ENCODE peak calls at places on chromosome 2, in seven cellular contexts. One of them, this sample, is unnamed.

GRCh38 chr2:47373747-47374146 is 29.2 kb upstream of the MSH2 start:
- DNase-seq in GM20000: no peak
- DNase-seq in GM13976: no peak
- DNase-seq in epithelial cell of esophagus: peak
- DNase-seq in lung: no peak
- DNase-seq in left ventricle myocardium inferior: no peak
- DNase-seq in heart right ventricle: no peak
- DNase-seq in this sample: no peak

GRCh38 chr2:23146011-23146410 is 239.0 kb upstream of the KLHL29 start:
- DNase-seq in GM13976: no peak
- DNase-seq in lung: no peak
- DNase-seq in GM20000: no peak
- DNase-seq in heart right ventricle: no peak
- DNase-seq in left ventricle myocardium inferior: no peak
- DNase-seq in epithelial cell of esophagus: no peak
- DNase-seq in this sample: no peak

GRCh38 chr2:208017721-208018120 is 7.6 kb downstream of the PLEKHM3 start:
- DNase-seq in epithelial cell of esophagus: no peak
- DNase-seq in left ventricle myocardium inferior: no peak
- DNase-seq in GM13976: no peak
- DNase-seq in heart right ventricle: no peak
- DNase-seq in lung: no peak
- DNase-seq in GM20000: no peak
- DNase-seq in this sample: no peak

GRCh38 chr2:46045888-46046287 is 251.3 kb upstream of the EPAS1 start:
- DNase-seq in lung: no peak
- DNase-seq in left ventricle myocardium inferior: no peak
- DNase-seq in GM13976: no peak
- DNase-seq in GM20000: no peak
- DNase-seq in epithelial cell of esophagus: peak
- DNase-seq in heart right ventricle: no peak
- DNase-seq in this sample: no peak

GRCh38 chr2:141611143-141611571 is 519.7 kb downstream of the LRP1B start:
- DNase-seq in lung: no peak
- DNase-seq in GM20000: no peak
- DNase-seq in GM13976: no peak
- DNase-seq in epithelial cell of esophagus: no peak
- DNase-seq in heart right ventricle: no peak
- DNase-seq in left ventricle myocardium inferior: no peak
- DNase-seq in this sample: no peak

GRCh38 chr2:230669386-230669935 is 43.2 kb upstream of the CAB39 start:
- DNase-seq in GM13976: no peak
- DNase-seq in GM20000: no peak
- DNase-seq in left ventricle myocardium inferior: no peak
- DNase-seq in epithelial cell of esophagus: no peak
- DNase-seq in lung: no peak
- DNase-seq in heart right ventricle: no peak
- DNase-seq in this sample: no peak

GRCh38 chr2:7887441-7887840 is 794.4 kb upstream of the ID2 start:
- DNase-seq in epithelial cell of esophagus: no peak
- DNase-seq in lung: no peak
- DNase-seq in heart right ventricle: no peak
- DNase-seq in GM20000: no peak
- DNase-seq in left ventricle myocardium inferior: no peak
- DNase-seq in GM13976: no peak
- DNase-seq in this sample: no peak

GRCh38 chr2:32932825-32933755 is 13.7 kb upstream of the LTBP1 start:
- DNase-seq in left ventricle myocardium inferior: no peak
- DNase-seq in GM20000: no peak
- DNase-seq in GM13976: no peak
- DNase-seq in lung: no peak
- DNase-seq in epithelial cell of esophagus: peak
- DNase-seq in heart right ventricle: no peak
- DNase-seq in this sample: no peak

GRCh38 chr2:191845248-191845715 is 1.6 kb downstream of the CAVIN2 start:
- DNase-seq in lung: peak
- DNase-seq in epithelial cell of esophagus: peak
- DNase-seq in heart right ventricle: peak
- DNase-seq in left ventricle myocardium inferior: peak
- DNase-seq in GM20000: no peak
- DNase-seq in GM13976: no peak
- DNase-seq in this sample: no peak

GRCh38 chr2:234691968-234692955 is 195.4 kb upstream of the ARL4C start:
- DNase-seq in heart right ventricle: no peak
- DNase-seq in GM20000: no peak
- DNase-seq in lung: no peak
- DNase-seq in epithelial cell of esophagus: no peak
- DNase-seq in left ventricle myocardium inferior: no peak
- DNase-seq in GM13976: no peak
- DNase-seq in this sample: no peak

GRCh38 chr2:224586127-224586702 is 1.1 kb upstream of the CUL3 start:
- DNase-seq in epithelial cell of esophagus: no peak
- DNase-seq in lung: no peak
- DNase-seq in left ventricle myocardium inferior: no peak
- DNase-seq in GM13976: peak
- DNase-seq in GM20000: peak
- DNase-seq in heart right ventricle: no peak
- DNase-seq in this sample: no peak

GRCh38 chr2:20537423-20538307 is 90.8 kb downstream of the RHOB start:
- DNase-seq in epithelial cell of esophagus: no peak
- DNase-seq in lung: no peak
- DNase-seq in GM20000: no peak
- DNase-seq in heart right ventricle: no peak
- DNase-seq in left ventricle myocardium inferior: no peak
- DNase-seq in GM13976: no peak
- DNase-seq in this sample: no peak

GRCh38 chr2:53568463-53568862 is 199.1 kb upstream of the CHAC2 start:
- DNase-seq in heart right ventricle: no peak
- DNase-seq in epithelial cell of esophagus: no peak
- DNase-seq in GM13976: no peak
- DNase-seq in left ventricle myocardium inferior: no peak
- DNase-seq in lung: no peak
- DNase-seq in GM20000: no peak
- DNase-seq in this sample: no peak

GRCh38 chr2:137770161-137770560 is 194.1 kb upstream of the HNMT start:
- DNase-seq in epithelial cell of esophagus: no peak
- DNase-seq in left ventricle myocardium inferior: no peak
- DNase-seq in GM20000: no peak
- DNase-seq in heart right ventricle: no peak
- DNase-seq in GM13976: no peak
- DNase-seq in lung: no peak
- DNase-seq in this sample: no peak

GRCh38 chr2:211439011-211439410 is 882.6 kb downstream of the CPS1 start:
- DNase-seq in heart right ventricle: no peak
- DNase-seq in GM20000: no peak
- DNase-seq in GM13976: no peak
- DNase-seq in epithelial cell of esophagus: no peak
- DNase-seq in lung: no peak
- DNase-seq in left ventricle myocardium inferior: no peak
- DNase-seq in this sample: no peak

GRCh38 chr2:127984551-127984950 is 43.3 kb downstream of the SAP130 start:
- DNase-seq in lung: no peak
- DNase-seq in left ventricle myocardium inferior: no peak
- DNase-seq in GM20000: no peak
- DNase-seq in heart right ventricle: no peak
- DNase-seq in GM13976: no peak
- DNase-seq in epithelial cell of esophagus: peak
- DNase-seq in this sample: no peak

GRCh38 chr2:141610564-141610963 is 520.3 kb downstream of the LRP1B start:
- DNase-seq in left ventricle myocardium inferior: no peak
- DNase-seq in GM20000: no peak
- DNase-seq in heart right ventricle: no peak
- DNase-seq in GM13976: no peak
- DNase-seq in epithelial cell of esophagus: no peak
- DNase-seq in lung: no peak
- DNase-seq in this sample: no peak

GRCh38 chr2:165778653-165779451 is 15.2 kb downstream of the GALNT3 start:
- DNase-seq in left ventricle myocardium inferior: no peak
- DNase-seq in lung: no peak
- DNase-seq in GM20000: peak
- DNase-seq in epithelial cell of esophagus: no peak
- DNase-seq in heart right ventricle: no peak
- DNase-seq in GM13976: peak
- DNase-seq in this sample: no peak

GRCh38 chr2:84319566-84319965 is 139.5 kb downstream of the SUCLG1 start:
- DNase-seq in lung: no peak
- DNase-seq in GM20000: no peak
- DNase-seq in epithelial cell of esophagus: no peak
- DNase-seq in GM13976: no peak
- DNase-seq in left ventricle myocardium inferior: no peak
- DNase-seq in heart right ventricle: no peak
- DNase-seq in this sample: no peak

DNA sequence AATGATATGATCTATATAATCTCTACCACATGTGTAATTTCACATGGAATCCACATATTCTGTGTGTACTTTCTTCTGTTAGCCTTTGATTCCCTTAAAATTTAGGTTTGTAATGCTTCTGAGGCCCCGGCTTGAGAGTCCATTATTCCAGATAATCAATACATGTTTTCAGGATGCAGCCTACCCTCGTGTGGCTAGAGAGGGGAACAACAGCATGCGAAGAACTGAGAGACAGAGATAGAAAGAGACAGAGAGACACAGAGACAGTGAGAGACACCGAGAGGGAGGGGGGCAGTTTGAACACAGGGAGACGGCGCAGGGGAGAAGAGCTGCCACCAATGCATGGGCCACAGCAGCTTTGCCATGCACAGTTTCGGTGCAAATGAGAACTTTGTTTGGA is 185.4 kb downstream of the SNTG2 start:
- DNase-seq in GM13976: no peak
- DNase-seq in epithelial cell of esophagus: no peak
- DNase-seq in GM20000: no peak
- DNase-seq in left ventricle myocardium inferior: no peak
- DNase-seq in lung: no peak
- DNase-seq in heart right ventricle: no peak
- DNase-seq in this sample: no peak
- TF ChIP-seq CTCF in GM13976: no peak
- TF ChIP-seq CTCF in epithelial cell of esophagus: no peak
- TF ChIP-seq CTCF in GM20000: no peak
- TF ChIP-seq CTCF in left ventricle myocardium inferior: no peak
- TF ChIP-seq CTCF in lung: no peak
- TF ChIP-seq CTCF in heart right ventricle: no peak
- TF ChIP-seq CTCF in this sample: no peak

DNA sequence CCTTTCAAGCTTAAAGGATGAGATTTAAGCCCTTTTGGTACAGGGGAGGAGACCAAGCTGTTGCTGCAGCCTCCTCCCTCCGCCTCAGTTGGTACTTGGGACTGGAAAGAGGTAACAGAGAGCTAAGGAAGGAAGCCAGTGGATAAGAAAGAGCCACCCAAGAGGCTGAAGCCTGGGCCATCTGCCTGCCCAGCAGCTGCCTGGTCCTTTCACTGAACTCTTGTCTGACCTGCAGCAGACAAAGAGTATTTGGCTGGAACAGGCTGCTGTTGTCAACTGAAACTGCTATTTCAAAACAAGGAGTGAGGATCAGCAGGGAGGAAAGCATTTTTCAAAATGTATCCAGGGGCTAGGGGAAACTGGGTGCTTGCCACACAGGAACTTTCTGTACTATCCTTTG is 30.3 kb downstream of the TNS1 start:
- DNase-seq in GM13976: no peak
- DNase-seq in epithelial cell of esophagus: no peak
- DNase-seq in left ventricle myocardium inferior: no peak
- DNase-seq in heart right ventricle: no peak
- DNase-seq in lung: no peak
- DNase-seq in GM20000: no peak
- DNase-seq in this sample: no peak
- TF ChIP-seq CTCF in GM13976: no peak
- TF ChIP-seq CTCF in epithelial cell of esophagus: no peak
- TF ChIP-seq CTCF in left ventricle myocardium inferior: no peak
- TF ChIP-seq CTCF in heart right ventricle: no peak
- TF ChIP-seq CTCF in lung: no peak
- TF ChIP-seq CTCF in GM20000: no peak
- TF ChIP-seq CTCF in this sample: no peak

GRCh38 chr2:157303612-157304011 is 22.0 kb downstream of the ERMN start:
- DNase-seq in lung: no peak
- DNase-seq in epithelial cell of esophagus: no peak
- DNase-seq in left ventricle myocardium inferior: no peak
- DNase-seq in heart right ventricle: no peak
- DNase-seq in GM20000: no peak
- DNase-seq in GM13976: no peak
- DNase-seq in this sample: no peak

GRCh38 chr2:157302492-157303099 is 23.0 kb downstream of the ERMN start:
- DNase-seq in GM20000: peak
- DNase-seq in lung: no peak
- DNase-seq in heart right ventricle: no peak
- DNase-seq in epithelial cell of esophagus: peak
- DNase-seq in GM13976: peak
- DNase-seq in left ventricle myocardium inferior: no peak
- DNase-seq in this sample: no peak

GRCh38 chr2:157304811-157305712 is 20.6 kb downstream of the ERMN start:
- DNase-seq in heart right ventricle: no peak
- DNase-seq in epithelial cell of esophagus: no peak
- DNase-seq in lung: no peak
- DNase-seq in GM20000: no peak
- DNase-seq in left ventricle myocardium inferior: no peak
- DNase-seq in GM13976: no peak
- DNase-seq in this sample: no peak

GRCh38 chr2:157305713-157306110 is 19.9 kb downstream of the ERMN start:
- DNase-seq in epithelial cell of esophagus: no peak
- DNase-seq in GM20000: no peak
- DNase-seq in lung: no peak
- DNase-seq in GM13976: no peak
- DNase-seq in heart right ventricle: no peak
- DNase-seq in left ventricle myocardium inferior: no peak
- DNase-seq in this sample: no peak

GRCh38 chr2:157307021-157307420 is 18.6 kb downstream of the ERMN start:
- DNase-seq in lung: no peak
- DNase-seq in left ventricle myocardium inferior: no peak
- DNase-seq in heart right ventricle: no peak
- DNase-seq in epithelial cell of esophagus: no peak
- DNase-seq in GM13976: no peak
- DNase-seq in GM20000: peak
- DNase-seq in this sample: no peak
- TF ChIP-seq CTCF in lung: no peak
- TF ChIP-seq CTCF in left ventricle myocardium inferior: no peak
- TF ChIP-seq CTCF in heart right ventricle: no peak
- TF ChIP-seq CTCF in epithelial cell of esophagus: no peak
- TF ChIP-seq CTCF in GM13976: no peak
- TF ChIP-seq CTCF in GM20000: no peak
- TF ChIP-seq CTCF in this sample: peak

GRCh38 chr2:120227111-120227991 is 4.2 kb upstream of the TMEM185B start:
- DNase-seq in left ventricle myocardium inferior: no peak
- DNase-seq in epithelial cell of esophagus: peak
- DNase-seq in GM20000: no peak
- DNase-seq in GM13976: no peak
- DNase-seq in heart right ventricle: no peak
- DNase-seq in lung: no peak
- DNase-seq in this sample: no peak

GRCh38 chr2:120230515-120231471 is 7.6 kb upstream of the TMEM185B start:
- DNase-seq in left ventricle myocardium inferior: peak
- DNase-seq in lung: no peak
- DNase-seq in GM20000: no peak
- DNase-seq in GM13976: no peak
- DNase-seq in heart right ventricle: no peak
- DNase-seq in epithelial cell of esophagus: no peak
- DNase-seq in this sample: no peak

GRCh38 chr2:120229341-120229740 is 6.1 kb upstream of the TMEM185B start:
- DNase-seq in GM13976: no peak
- DNase-seq in GM20000: no peak
- DNase-seq in left ventricle myocardium inferior: peak
- DNase-seq in lung: no peak
- DNase-seq in heart right ventricle: no peak
- DNase-seq in epithelial cell of esophagus: no peak
- DNase-seq in this sample: no peak

GRCh38 chr2:120226296-120226695 is 3.1 kb upstream of the TMEM185B start:
- DNase-seq in lung: no peak
- DNase-seq in GM20000: no peak
- DNase-seq in left ventricle myocardium inferior: no peak
- DNase-seq in heart right ventricle: no peak
- DNase-seq in epithelial cell of esophagus: no peak
- DNase-seq in GM13976: no peak
- DNase-seq in this sample: no peak

GRCh38 chr2:120228503-120228902 is 5.3 kb upstream of the TMEM185B start:
- DNase-seq in heart right ventricle: no peak
- DNase-seq in GM13976: no peak
- DNase-seq in left ventricle myocardium inferior: no peak
- DNase-seq in lung: no peak
- DNase-seq in GM20000: no peak
- DNase-seq in epithelial cell of esophagus: peak
- DNase-seq in this sample: no peak
- TF ChIP-seq CTCF in heart right ventricle: no peak
- TF ChIP-seq CTCF in GM13976: no peak
- TF ChIP-seq CTCF in left ventricle myocardium inferior: no peak
- TF ChIP-seq CTCF in lung: no peak
- TF ChIP-seq CTCF in GM20000: no peak
- TF ChIP-seq CTCF in epithelial cell of esophagus: peak
- TF ChIP-seq CTCF in this sample: no peak

This sample was measured in GM12864.